ENCODE peak calls at places on chromosomes 2 and 18, in five cellular contexts. V, H, S, R and J are unnamed samples.
A peak's percentile ranks its signal among the peaks of the same experiment; 100 is the strongest.

GRCh38 chr2:66433945-66434678 is 813 bp upstream of the MEIS1 start:
- DNase-seq in V (no peak), H (peak; percentile 86), S (peak; percentile 67), R (peak; percentile 88), J (peak; percentile 54)

GRCh38 chr18:59691046-59691395 is 6.2 kb downstream of the CCBE1 start:
- DNase-seq in V (no peak), H (peak; percentile 36), S (no peak), R (no peak), J (no peak)

GRCh38 chr2:241066171-241066892 is 35.8 kb downstream of the MTERF4 start:
- DNase-seq in V (no peak), H (no peak), S (no peak), R (peak; percentile 37), J (no peak)

GRCh38 chr2:183543222-183543621 is 419.0 kb downstream of the NUP35 start:
- DNase-seq in V (no peak), H (no peak), S (peak; percentile 71), R (no peak), J (no peak)

GRCh38 chr18:3872651-3873050 is 422.7 kb downstream of the TGIF1 start:
- DNase-seq in V (no peak), H (no peak), S (no peak), R (no peak), J (no peak)

GRCh38 chr2:230219419-230220331 is at the start of gene SP110:
- DNase-seq in V (peak; percentile 92), H (peak; percentile 88), S (peak; percentile 86), R (peak; percentile 90), J (peak; percentile 65)

GRCh38 chr2:53432921-53433320 is 334.7 kb upstream of the CHAC2 start:
- DNase-seq in V (no peak), H (no peak), S (no peak), R (no peak), J (no peak)

GRCh38 chr2:3612639-3613523 is 18.0 kb downstream of the COLEC11 start:
- DNase-seq in V (no peak), H (no peak), S (peak; percentile 8), R (peak; percentile 35), J (no peak)

GRCh38 chr18:77366725-77367641 is 117.3 kb downstream of the GALR1 start:
- DNase-seq in V (no peak), H (peak; percentile 51), S (peak; percentile 48), R (peak; percentile 74), J (no peak)

GRCh38 chr2:237673130-237673921 is 45.9 kb downstream of the LRRFIP1 start:
- DNase-seq in V (peak; percentile 72), H (peak; percentile 91), S (peak; percentile 79), R (peak; percentile 85), J (peak; percentile 66)

GRCh38 chr18:72866572-72866900 is 1.3 kb downstream of the NETO1 start:
- DNase-seq in V (no peak), H (no peak), S (no peak), R (no peak), J (no peak)

GRCh38 chr18:52288403-52289004 is 51.5 kb upstream of the DCC start:
- DNase-seq in V (no peak), H (peak; percentile 13), S (peak; percentile 52), R (peak; percentile 54), J (no peak)

GRCh38 chr2:17800693-17801458 is 15.4 kb upstream of the MSGN1 start:
- DNase-seq in V (no peak), H (no peak), S (peak; percentile 73), R (no peak), J (no peak)

GRCh38 chr2:197259470-197259999 is 51.0 kb downstream of the ANKRD44 start:
- DNase-seq in V (no peak), H (no peak), S (no peak), R (no peak), J (no peak)

GRCh38 chr2:100242891-100243670 is 79.2 kb downstream of the LONRF2 start:
- DNase-seq in V (peak; percentile 76), H (peak; percentile 75), S (peak; percentile 75), R (peak; percentile 82), J (peak; percentile 74)

GRCh38 chr18:67639872-67640271 is 123.4 kb upstream of the DSEL start:
- DNase-seq in V (no peak), H (peak; percentile 14), S (no peak), R (no peak), J (no peak)

GRCh38 chr2:70247364-70248144 is 874 bp downstream of the TIA1 start:
- DNase-seq in V (no peak), H (peak; percentile 50), S (no peak), R (no peak), J (no peak)

DNA sequence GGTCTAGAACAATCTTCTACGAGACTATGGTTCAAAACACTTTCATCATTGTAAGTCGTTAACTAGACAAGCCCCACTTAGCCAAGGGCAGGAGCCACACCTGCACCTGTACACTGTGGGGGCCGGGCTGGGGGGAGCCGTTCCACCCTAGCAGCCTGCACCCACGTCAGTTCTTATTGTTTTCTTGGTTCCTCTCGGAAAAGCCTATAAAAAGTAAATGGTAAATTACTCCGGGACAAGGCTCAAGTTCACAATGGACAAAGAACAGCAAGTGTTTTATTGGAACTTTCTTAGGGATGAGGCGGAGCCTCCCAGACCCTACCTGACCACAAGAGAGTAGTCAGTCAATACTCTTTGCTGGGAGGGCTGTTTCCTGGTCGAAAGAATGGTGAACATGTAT is 7.9 kb downstream of the TSHZ1 start:
- DNase-seq in V (no peak), H (no peak), S (peak; percentile 82), R (no peak), J (no peak)
- H3K4me1 ChIP-seq in V (peaks cover 9% of the 10 kb centered on the region), H (peaks cover 18% of the 10 kb centered on the region), S (peaks cover 56% of the 10 kb centered on the region), R (peaks cover 3% of the 10 kb centered on the region), J (peaks cover 98% of the 10 kb centered on the region)

GRCh38 chr2:8573234-8573941 is 108.5 kb upstream of the ID2 start:
- DNase-seq in V (no peak), H (no peak), S (peak; percentile 57), R (peak; percentile 50), J (no peak)
- H3K4me3 ChIP-seq in V (no peak overlapping the region), H (no peak overlapping the region), S (no peak overlapping the region), R (no peak overlapping the region), J (no peak overlapping the region)

GRCh38 chr2:127637725-127638252 is 8.2 kb upstream of the GPR17 start:
- DNase-seq in V (no peak), H (peak; percentile 90), S (no peak), R (no peak), J (no peak)
- H3K4me1 ChIP-seq in V (no peaks in the 10 kb centered on the region), H (peaks cover 9% of the 10 kb centered on the region), S (peaks cover 7% of the 10 kb centered on the region), R (no peaks in the 10 kb centered on the region), J (peaks cover 97% of the 10 kb centered on the region)

GRCh38 chr18:13700153-13700552 is 26.2 kb downstream of the FAM210A start:
- DNase-seq in V (no peak), H (no peak), S (no peak), R (no peak), J (no peak)

GRCh38 chr18:13696961-13697360 is 29.4 kb downstream of the FAM210A start:
- DNase-seq in V (no peak), H (peak; percentile 4), S (no peak), R (no peak), J (no peak)
- H3K4me3 ChIP-seq in V (no peak overlapping the region), H (no peak overlapping the region), S (no peak overlapping the region), R (no peak overlapping the region), J (no peak overlapping the region)

DNA sequence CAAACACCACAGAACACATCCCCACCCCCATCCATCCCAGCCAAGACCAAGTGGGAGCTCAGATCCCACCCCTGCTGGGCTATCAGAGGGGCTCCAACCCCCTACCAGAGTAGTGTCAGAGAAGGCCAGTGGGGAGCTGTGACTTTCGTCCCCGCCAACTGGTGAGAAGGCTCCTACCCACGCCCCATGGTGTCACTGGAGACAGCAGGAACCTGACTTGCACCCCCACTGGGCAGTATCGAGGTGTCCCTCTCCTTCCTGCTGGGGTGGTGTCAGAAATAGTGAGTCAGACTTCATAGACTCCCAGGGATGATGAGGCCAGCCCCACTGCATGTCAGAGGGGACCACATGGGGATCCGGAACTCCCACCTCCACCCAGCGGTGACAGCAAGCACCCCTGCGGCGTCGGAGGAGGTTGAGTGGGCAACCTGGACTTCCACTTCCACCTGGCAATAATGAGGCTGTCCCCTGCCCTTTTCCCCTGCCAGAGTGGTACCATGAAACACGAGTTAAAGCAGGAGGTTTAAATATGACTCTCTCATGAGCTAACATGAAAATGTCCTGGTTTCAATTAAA is 106.7 kb downstream of the CTIF start:
- DNase-seq in V (no peak), H (no peak), S (no peak), R (peak; percentile 40), J (no peak)
- H3K4me1 ChIP-seq in V (no peaks in the 10 kb centered on the region), H (peaks cover 15% of the 10 kb centered on the region), S (no peaks in the 10 kb centered on the region), R (no peaks in the 10 kb centered on the region), J (no peaks in the 10 kb centered on the region)